ENCODE peak calls at places on chromosomes 12 and 14, in six cellular contexts. F, W, T, I, X and Y are unnamed samples.

GRCh38 chr14:62914025-62914424 is 131.2 kb downstream of the KCNH5 start:
- DNase-seq in F (no peak), W (no peak), T (no peak), I (no peak), X (no peak), Y (no peak)

GRCh38 chr12:124009781-124010180 is 36.8 kb downstream of the ZNF664 start:
- DNase-seq in F (no peak), W (no peak), T (no peak), I (no peak), X (no peak), Y (no peak)

GRCh38 chr14:106518054-106518943 is 991.9 kb downstream of the TMEM121 start:
- DNase-seq in F (no peak), W (no peak), T (no peak), I (no peak), X (no peak), Y (no peak)

GRCh38 chr14:58131386-58131785 is 20.6 kb downstream of the ARMH4 start:
- DNase-seq in F (peak), W (no peak), T (no peak), I (no peak), X (no peak), Y (no peak)

GRCh38 chr14:67428501-67429031 is 16.6 kb upstream of the PLEK2 start:
- DNase-seq in F (peak), W (no peak), T (peak), I (no peak), X (no peak), Y (no peak)

GRCh38 chr12:19945559-19946485 is 422.5 kb upstream of the PDE3A start:
- DNase-seq in F (peak), W (no peak), T (no peak), I (no peak), X (no peak), Y (no peak)

GRCh38 chr14:58947816-58948440 is 240.5 kb upstream of the DAAM1 start:
- DNase-seq in F (peak), W (peak), T (no peak), I (no peak), X (no peak), Y (no peak)

GRCh38 chr12:40947812-40948211 is 240.3 kb upstream of the PDZRN4 start:
- DNase-seq in F (no peak), W (no peak), T (no peak), I (no peak), X (no peak), Y (no peak)

GRCh38 chr12:105574056-105574715 is 243.7 kb downstream of the C12orf75 start:
- DNase-seq in F (peak), W (no peak), T (no peak), I (no peak), X (no peak), Y (no peak)

GRCh38 chr14:95183532-95184412 is 26.4 kb upstream of the DICER1 start:
- DNase-seq in F (peak), W (no peak), T (no peak), I (no peak), X (no peak), Y (no peak)

GRCh38 chr14:61575126-61575525 is 120.2 kb upstream of the HIF1A start:
- DNase-seq in F (no peak), W (no peak), T (no peak), I (no peak), X (no peak), Y (no peak)

GRCh38 chr12:19810213-19810612 is 370.9 kb downstream of the AEBP2 start:
- DNase-seq in F (peak), W (no peak), T (no peak), I (no peak), X (no peak), Y (no peak)

GRCh38 chr14:26934151-26934550 is 336.3 kb upstream of the NOVA1 start:
- DNase-seq in F (peak), W (no peak), T (no peak), I (no peak), X (no peak), Y (no peak)

GRCh38 chr12:81274619-81275018 is 196.7 kb downstream of the ACSS3 start:
- DNase-seq in F (peak), W (no peak), T (no peak), I (no peak), X (no peak), Y (no peak)

GRCh38 chr14:106562451-106562850 is 1036.1 kb downstream of the TMEM121 start:
- DNase-seq in F (no peak), W (no peak), T (no peak), I (no peak), X (no peak), Y (no peak)

GRCh38 chr14:21102472-21103164 is 1.8 kb downstream of the TMEM253 start:
- DNase-seq in F (no peak), W (no peak), T (no peak), I (no peak), X (no peak), Y (no peak)

GRCh38 chr14:61472025-61472672 is 150.8 kb downstream of the PRKCH start:
- DNase-seq in F (peak), W (no peak), T (peak), I (no peak), X (no peak), Y (peak)

GRCh38 chr12:18737819-18738218 is at the start of the genes CAPZA3 and PLCZ1:
- DNase-seq in F (no peak), W (no peak), T (no peak), I (no peak), X (no peak), Y (no peak)

GRCh38 chr14:88804035-88804434 is 11.3 kb upstream of the EML5 start:
- DNase-seq in F (no peak), W (no peak), T (no peak), I (no peak), X (no peak), Y (no peak)

GRCh38 chr14:73276836-73277235 is 39.5 kb downstream of the PAPLN start:
- DNase-seq in F (no peak), W (no peak), T (no peak), I (no peak), X (no peak), Y (no peak)

GRCh38 chr14:73285979-73286378 is 48.7 kb downstream of the PAPLN start:
- DNase-seq in F (no peak), W (no peak), T (no peak), I (no peak), X (no peak), Y (no peak)

GRCh38 chr14:73283592-73284379 is 46.5 kb downstream of the PAPLN start:
- DNase-seq in F (peak), W (no peak), T (no peak), I (no peak), X (no peak), Y (no peak)

GRCh38 chr14:73277376-73277775 is 40.1 kb downstream of the PAPLN start:
- DNase-seq in F (no peak), W (no peak), T (no peak), I (no peak), X (no peak), Y (no peak)

DNA sequence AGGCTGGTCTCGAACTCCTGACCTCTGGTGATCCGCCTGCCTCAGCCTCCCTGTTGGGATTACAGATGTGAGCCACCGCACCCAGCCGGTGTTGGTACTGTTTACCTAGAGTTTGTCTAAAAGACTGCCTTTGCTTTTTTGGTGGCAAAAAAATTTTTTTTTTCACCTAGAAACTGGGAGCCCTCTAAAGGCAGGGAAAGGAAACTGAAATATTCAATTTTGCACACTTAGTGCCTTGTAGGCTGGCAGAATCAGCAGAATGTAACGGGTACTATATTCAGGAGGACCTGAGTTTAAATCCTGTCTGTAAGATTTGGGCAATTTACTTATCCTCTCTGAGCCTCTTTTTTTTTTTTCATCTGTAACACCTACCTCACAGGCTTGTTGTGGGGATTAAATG is 43.6 kb downstream of the PAPLN start:
- DNase-seq in F (no peak), W (no peak), T (no peak), I (no peak), X (no peak), Y (no peak)
- TF ChIP-seq CTCF in F (no peak), W (no peak), T (no peak), I (no peak), X (no peak), Y (no peak)

DNA sequence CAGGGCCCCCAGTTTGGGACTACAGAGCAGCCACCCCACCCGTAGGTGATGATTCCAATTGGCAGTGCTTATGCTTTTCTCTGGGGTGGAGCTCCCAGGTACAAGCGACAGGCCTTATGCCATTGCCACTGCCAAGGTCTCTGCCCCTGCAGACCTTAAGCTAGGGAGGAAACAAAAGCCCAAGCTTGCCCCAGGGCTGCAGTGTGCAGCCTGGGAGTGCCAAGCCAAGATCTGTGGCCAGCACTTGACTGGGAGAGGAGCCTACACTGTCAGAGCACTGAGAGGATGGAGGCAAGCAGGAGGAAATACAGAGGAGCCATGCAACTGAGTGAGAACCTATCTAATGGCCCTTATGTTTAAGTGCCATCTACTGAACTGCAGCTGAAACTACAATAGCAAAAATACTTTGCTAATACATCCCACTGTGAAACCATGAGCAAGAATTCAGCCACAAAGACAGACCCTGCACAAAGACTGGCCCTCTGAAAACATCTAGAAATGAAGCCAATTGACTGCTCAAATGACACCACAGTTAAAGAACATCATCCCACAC is 17.7 kb upstream of the ASCL1 start:
- DNase-seq in F (no peak), W (no peak), T (no peak), I (no peak), X (no peak), Y (no peak)
- TF ChIP-seq CTCF in F (no peak), W (no peak), T (no peak), I (no peak), X (no peak), Y (no peak)

GRCh38 chr12:57033428-57033827 is 16.5 kb downstream of the MYO1A start:
- DNase-seq in F (no peak), W (no peak), T (no peak), I (no peak), X (no peak), Y (no peak)

GRCh38 chr12:57027805-57028153 is 11.4 kb upstream of the TAC3 start:
- DNase-seq in F (no peak), W (no peak), T (no peak), I (no peak), X (no peak), Y (no peak)

GRCh38 chr12:57027011-57027804 is 10.9 kb upstream of the TAC3 start:
- DNase-seq in F (no peak), W (no peak), T (no peak), I (no peak), X (no peak), Y (no peak)

GRCh38 chr12:57031789-57032188 is 15.5 kb upstream of the TAC3 start:
- DNase-seq in F (no peak), W (no peak), T (no peak), I (no peak), X (no peak), Y (no peak)

GRCh38 chr12:57031228-57031670 is 14.9 kb upstream of the TAC3 start:
- DNase-seq in F (no peak), W (no peak), T (no peak), I (no peak), X (no peak), Y (no peak)
- TF ChIP-seq CTCF in F (no peak), W (no peak), T (no peak), I (no peak), X (no peak), Y (no peak)

DNA sequence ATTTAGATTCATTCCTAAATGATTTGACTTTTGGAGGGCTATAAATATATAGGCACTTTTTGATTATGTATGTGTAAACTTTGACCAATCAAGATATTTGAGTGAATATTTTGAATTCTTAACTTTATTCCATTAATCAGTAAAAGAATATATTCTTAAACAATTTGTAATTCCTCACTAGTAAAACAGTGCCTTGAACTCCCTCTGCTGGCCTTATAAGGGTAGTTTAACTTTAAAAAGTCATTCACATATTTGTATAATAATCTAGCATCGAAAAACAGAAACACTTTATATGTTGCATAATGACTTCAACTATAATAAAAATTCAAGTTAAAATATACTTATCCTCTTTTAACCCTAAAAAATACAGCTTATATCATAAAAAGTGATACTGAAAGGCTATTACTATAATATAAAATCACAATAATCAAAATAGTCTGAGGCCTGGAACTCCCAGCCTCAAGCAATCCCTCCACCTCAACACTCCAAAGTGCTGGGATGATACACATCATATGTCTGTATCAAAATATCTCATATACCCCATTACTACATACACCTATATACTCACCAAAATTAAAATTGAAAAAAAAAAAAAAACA is 31.2 kb downstream of the CCDC59 start:
- DNase-seq in F (peak), W (no peak), T (peak), I (no peak), X (no peak), Y (peak)
- TF ChIP-seq CTCF in F (peak), W (peak), T (peak), I (peak), X (no peak), Y (peak)

DNA sequence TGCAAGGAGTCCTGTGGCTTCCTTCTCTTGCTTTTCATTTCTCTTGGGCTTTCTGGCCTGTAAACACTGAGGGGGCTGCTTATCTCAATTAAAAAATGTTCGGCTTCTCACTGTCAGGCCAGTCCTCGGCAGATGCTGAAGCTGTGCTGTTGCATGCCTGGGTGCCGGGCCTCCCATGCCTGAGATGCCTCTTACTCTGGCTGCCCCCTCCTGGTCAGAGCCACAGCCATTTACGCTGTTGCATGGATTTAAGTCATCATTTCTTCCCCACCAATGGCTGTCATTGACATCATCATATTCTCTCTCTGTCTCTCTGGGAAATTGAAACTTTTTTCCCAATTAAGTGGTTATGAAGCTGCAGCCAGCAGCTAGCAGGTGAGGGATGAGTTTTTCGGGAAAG is 53.7 kb downstream of the FOXN4 start:
- DNase-seq in F (peak), W (peak), T (no peak), I (no peak), X (no peak), Y (no peak)
- TF ChIP-seq CTCF in F (peak), W (no peak), T (peak), I (no peak), X (no peak), Y (peak)

GRCh38 chr14:79016828-79017505 is 846.8 kb downstream of the NRXN3 start:
- DNase-seq in F (peak), W (no peak), T (peak), I (no peak), X (no peak), Y (peak)

GRCh38 chr14:79011920-79012204 is 841.7 kb downstream of the NRXN3 start:
- DNase-seq in F (no peak), W (no peak), T (no peak), I (no peak), X (no peak), Y (no peak)

GRCh38 chr14:79009286-79009685 is 839.1 kb downstream of the NRXN3 start:
- DNase-seq in F (no peak), W (no peak), T (no peak), I (no peak), X (no peak), Y (no peak)

DNA sequence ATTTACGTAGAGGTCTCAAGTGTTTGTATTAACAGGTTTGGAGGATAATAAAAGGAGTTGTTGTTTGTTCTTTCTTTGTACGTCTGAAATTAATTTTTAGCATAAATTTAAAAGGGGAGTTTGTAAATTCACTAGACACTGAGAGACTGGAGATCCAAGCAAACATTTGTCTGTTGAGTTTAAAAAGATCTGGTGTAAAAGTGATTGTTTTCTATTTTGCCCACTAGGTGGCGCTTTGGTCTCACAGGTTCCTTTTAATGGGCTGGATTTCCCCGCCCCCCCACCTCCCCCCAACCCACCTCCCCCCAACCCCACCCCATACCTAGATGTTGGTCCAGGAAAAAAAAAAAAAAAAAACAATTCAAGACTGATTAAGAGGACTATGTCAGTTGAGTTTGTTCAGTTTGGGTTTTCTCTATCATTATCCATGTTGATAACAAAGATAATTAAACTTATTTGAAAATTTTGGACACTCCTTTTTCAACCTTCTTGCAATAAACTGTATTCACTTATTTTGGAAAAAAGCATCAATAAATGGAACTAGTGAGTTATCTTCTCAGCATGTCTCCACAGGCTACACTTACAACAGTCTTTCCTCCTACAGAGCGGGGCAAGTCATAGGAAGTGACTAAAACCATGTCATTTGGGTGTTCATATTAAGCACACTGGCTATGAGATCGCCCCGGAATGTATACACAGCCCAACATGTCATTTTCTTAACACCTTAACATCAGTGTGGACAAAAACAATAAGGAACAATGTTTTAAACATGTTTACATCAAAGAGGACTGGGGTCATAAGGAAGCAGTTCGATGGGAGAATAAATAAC is 841.1 kb downstream of the NRXN3 start:
- DNase-seq in F (peak), W (no peak), T (no peak), I (no peak), X (no peak), Y (peak)
- TF ChIP-seq CTCF in F (no peak), W (peak), T (peak), I (no peak), X (no peak), Y (peak)

GRCh38 chr12:130816055-130816454 is 23.0 kb downstream of the STX2 start:
- DNase-seq in F (no peak), W (peak), T (no peak), I (no peak), X (no peak), Y (no peak)

GRCh38 chr12:130809791-130810190 is 29.3 kb downstream of the STX2 start:
- DNase-seq in F (no peak), W (no peak), T (no peak), I (no peak), X (no peak), Y (no peak)

GRCh38 chr12:130815028-130815741 is 23.9 kb downstream of the STX2 start:
- DNase-seq in F (no peak), W (no peak), T (no peak), I (no peak), X (no peak), Y (no peak)

GRCh38 chr12:130813949-130814348 is 25.1 kb downstream of the STX2 start:
- DNase-seq in F (no peak), W (no peak), T (no peak), I (no peak), X (no peak), Y (no peak)

GRCh38 chr12:130813436-130813835 is 25.6 kb downstream of the STX2 start:
- DNase-seq in F (no peak), W (peak), T (no peak), I (no peak), X (no peak), Y (no peak)
- TF ChIP-seq CTCF in F (no peak), W (no peak), T (no peak), I (no peak), X (no peak), Y (no peak)